ENCODE peak calls at places on chromosomes 2 and 18, in eight cellular contexts. V is thoracic aorta, D is mucosa of descending colon, K is Calu3, L is hepatocyte, O is fibroblast of lung, A is astrocyte of the spinal cord, E is brain microvascular endothelial cell. Y is an unnamed sample.

GRCh38 chr18:36465276-36465675 is 167.8 kb downstream of the FHOD3 start:
- DNase-seq in E (no peak), L (no peak), O (no peak), A (no peak), K (no peak), V (no peak), D (no peak), Y (no peak)

GRCh38 chr18:76445275-76445674 is 49.8 kb downstream of the ZNF516 start:
- DNase-seq in V (no peak), E (peak; percentile 80), K (peak; percentile 26), A (peak; percentile 79), O (peak; percentile 72), D (no peak), L (no peak), Y (no peak)

GRCh38 chr18:48376934-48377333 is 32.2 kb downstream of the ZBTB7C start:
- DNase-seq in A (no peak), D (no peak), E (no peak), V (no peak), L (no peak), O (no peak), K (no peak), Y (no peak)

GRCh38 chr18:370753-371615 is 103.1 kb upstream of the THOC1 start:
- DNase-seq in V (no peak), D (no peak), E (no peak), K (no peak), A (no peak), O (no peak), L (no peak), Y (no peak)

GRCh38 chr2:53632714-53633113 is 134.9 kb upstream of the CHAC2 start:
- DNase-seq in E (peak; percentile 73), O (peak; percentile 3), K (no peak), D (no peak), L (no peak), V (no peak), A (peak; percentile 84), Y (no peak)

GRCh38 chr2:238231251-238231793 is 8.5 kb downstream of the HES6 start:
- DNase-seq in V (no peak), O (peak; percentile 67), A (peak; percentile 62), K (peak; percentile 63), L (peak; percentile 83), E (peak; percentile 54), D (peak; percentile 71), Y (peak; percentile 89)

GRCh38 chr2:164560181-164560792 is 61.0 kb downstream of the GRB14 start:
- DNase-seq in L (peak; percentile 52), A (peak; percentile 48), V (no peak), O (peak; percentile 33), E (peak; percentile 23), D (no peak), K (peak; percentile 23), Y (no peak)

GRCh38 chr18:11163668-11164067 is 14.3 kb upstream of the PIEZO2 start:
- DNase-seq in E (no peak), A (peak; percentile 15), K (peak; percentile 62), O (peak; percentile 28), D (peak; percentile 34), L (peak; percentile 70), V (no peak), Y (no peak)

GRCh38 chr2:207257291-207258190 is 91.8 kb upstream of the KLF7 start:
- DNase-seq in O (peak; percentile 50), D (no peak), K (no peak), V (no peak), A (no peak), E (no peak), L (no peak), Y (no peak)

GRCh38 chr2:54771166-54771565 is 47.7 kb downstream of the EML6 start:
- DNase-seq in E (peak; percentile 70), L (no peak), V (no peak), A (peak; percentile 45), O (no peak), D (no peak), K (no peak), Y (no peak)
- TF ChIP-seq CTCF in E (no peak), L (no peak), V (no peak), A (no peak), O (no peak), D (no peak), K (no peak), Y (no peak)

GRCh38 chr2:105410554-105410953 is 11.7 kb upstream of the FHL2 start:
- DNase-seq in O (no peak), L (no peak), E (no peak), A (peak; percentile 81), D (no peak), V (no peak), K (no peak), Y (no peak)

GRCh38 chr2:105412584-105412983 is 13.7 kb upstream of the FHL2 start:
- DNase-seq in D (no peak), E (no peak), O (no peak), K (no peak), A (no peak), L (no peak), V (no peak), Y (no peak)

GRCh38 chr2:105411720-105412407 is 13.0 kb upstream of the FHL2 start:
- DNase-seq in A (no peak), O (no peak), E (no peak), V (no peak), K (no peak), D (no peak), L (peak; percentile 42), Y (no peak)

GRCh38 chr2:105407946-105408743 is 9.3 kb upstream of the FHL2 start:
- DNase-seq in K (no peak), L (no peak), V (no peak), D (no peak), E (no peak), O (no peak), A (no peak), Y (no peak)

DNA sequence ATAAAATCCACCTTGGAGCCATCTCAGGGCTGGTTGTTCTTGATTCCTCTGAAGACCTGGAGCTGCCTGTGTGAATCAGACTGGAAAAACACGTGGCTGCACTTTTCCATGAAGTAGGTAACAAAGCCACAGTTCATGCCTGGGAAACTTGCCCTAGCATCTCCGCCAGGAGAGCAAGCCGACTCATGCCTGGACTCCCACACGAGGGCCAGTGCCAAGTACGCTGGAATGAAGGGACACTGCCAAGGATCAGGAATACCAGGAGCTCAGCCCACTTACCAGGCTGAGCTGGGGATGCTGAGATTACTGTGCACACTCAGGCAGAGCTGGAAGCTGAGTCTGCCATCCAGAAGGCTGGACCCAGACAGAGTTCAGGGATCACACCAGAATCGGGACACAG is 10.9 kb upstream of the FHL2 start:
- DNase-seq in L (peak; percentile 32), K (no peak), E (no peak), V (peak; percentile 77), O (peak; percentile 74), D (no peak), A (peak; percentile 92), Y (no peak)
- TF ChIP-seq CTCF in L (no peak), K (no peak), E (no peak), V (no peak), O (no peak), D (no peak), A (no peak), Y (no peak)

DNA sequence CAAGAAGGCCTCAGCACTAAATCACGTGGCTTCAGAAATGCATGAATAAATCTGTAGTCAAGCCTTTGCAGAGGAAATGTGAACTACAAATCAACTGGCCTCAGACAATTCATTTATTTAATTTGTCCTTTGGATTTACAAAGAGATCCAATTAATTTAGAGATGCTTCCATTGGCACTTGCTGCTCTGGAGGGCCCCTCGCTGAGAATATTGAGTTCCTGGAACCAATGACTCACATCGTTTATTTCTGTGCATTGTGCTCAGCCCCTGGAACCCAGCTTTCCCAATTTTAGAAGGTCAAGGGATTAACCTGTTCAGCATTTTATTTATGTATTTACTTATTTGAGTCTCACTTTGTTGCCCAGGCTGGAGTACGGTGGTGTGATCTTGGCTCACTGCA is 47.2 kb upstream of the MGAT4A start:
- DNase-seq in O (no peak), K (no peak), D (no peak), L (no peak), A (no peak), E (no peak), V (no peak), Y (no peak)
- TF ChIP-seq CTCF in O (no peak), K (no peak), D (no peak), L (no peak), A (no peak), E (no peak), V (no peak), Y (no peak)

GRCh38 chr2:72949642-72950041 is 32.3 kb downstream of the EMX1 start:
- DNase-seq in O (no peak), V (no peak), E (no peak), K (no peak), D (no peak), A (no peak), L (no peak), Y (no peak)
- TF ChIP-seq CTCF in O (no peak), V (no peak), E (no peak), K (no peak), D (no peak), A (no peak), L (no peak), Y (no peak)

GRCh38 chr2:98293931-98294687 is 52.1 kb upstream of the CNGA3 start:
- DNase-seq in V (no peak), E (no peak), L (no peak), K (no peak), O (no peak), D (no peak), A (no peak), Y (no peak)

GRCh38 chr2:98295275-98295674 is 51.0 kb upstream of the CNGA3 start:
- DNase-seq in L (no peak), V (no peak), D (no peak), O (no peak), A (no peak), K (no peak), E (no peak), Y (no peak)

GRCh38 chr2:98296435-98296834 is 49.8 kb upstream of the CNGA3 start:
- DNase-seq in O (no peak), L (no peak), A (no peak), D (no peak), E (no peak), V (no peak), K (no peak), Y (no peak)

GRCh38 chr2:98294711-98295110 is 51.5 kb upstream of the CNGA3 start:
- DNase-seq in D (no peak), K (no peak), A (no peak), L (no peak), V (no peak), E (no peak), O (no peak), Y (no peak)

DNA sequence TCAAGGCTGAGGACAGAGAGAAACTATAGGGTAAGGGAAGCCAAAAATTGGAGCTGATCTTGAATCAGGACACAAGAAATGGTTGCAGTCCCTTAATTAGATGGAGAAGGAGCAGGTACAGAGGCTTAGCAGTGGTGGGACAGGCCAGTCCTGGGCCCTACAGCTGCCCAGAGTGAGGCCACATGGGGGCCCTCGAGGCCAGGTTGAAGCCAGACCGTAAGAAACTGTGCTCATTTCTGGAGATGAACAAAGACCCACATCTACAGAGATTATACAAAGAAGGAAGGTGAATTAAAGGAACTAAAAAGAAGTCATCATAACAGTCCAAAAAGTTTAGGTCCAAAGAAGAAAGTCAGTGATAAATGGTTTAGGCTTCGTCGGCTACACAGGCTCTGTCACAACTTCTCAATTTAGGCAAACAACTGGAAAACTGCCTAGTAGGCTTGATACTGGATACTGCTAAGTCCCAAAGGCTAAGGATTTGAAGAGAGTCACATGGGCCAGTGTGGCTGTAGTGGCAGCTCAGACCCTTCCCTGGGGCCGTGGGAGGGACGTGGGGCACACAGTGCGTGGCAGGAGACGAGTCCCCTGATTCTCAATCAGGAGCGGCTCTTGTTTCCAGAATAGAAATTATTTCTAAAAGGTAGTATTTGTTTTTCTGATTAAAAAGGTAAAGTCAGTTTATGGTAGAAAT is 50.4 kb upstream of the CNGA3 start:
- DNase-seq in L (no peak), A (no peak), V (no peak), O (no peak), D (no peak), E (no peak), K (no peak), Y (no peak)
- TF ChIP-seq CTCF in L (no peak), A (peak; percentile 5), V (no peak), O (no peak), D (no peak), E (peak; percentile 23), K (no peak), Y (no peak)